ENCODE peak calls at places on chromosomes 1 and 21, in nine cellular contexts. U, H, E, V, K, D, X, W and F are unnamed samples.

GRCh38 chr1:166479052-166479631 is 312.3 kb upstream of the FAM78B start:
- DNase-seq in K (peak), H (no peak), U (peak), X (no peak), W (peak), D (peak), V (peak), E (peak), F (peak)

GRCh38 chr21:44865561-44866280 is 7.8 kb downstream of the PTTG1IP start:
- DNase-seq in W (no peak), K (no peak), X (no peak), H (no peak), U (no peak), E (peak), V (no peak), D (no peak), F (no peak)

GRCh38 chr1:177252877-177253276 is 82.1 kb downstream of the BRINP2 start:
- DNase-seq in X (no peak), E (no peak), U (no peak), V (no peak), W (no peak), K (no peak), H (no peak), D (no peak), F (no peak)

GRCh38 chr21:42847726-42848125 is 31.6 kb downstream of the WDR4 start:
- DNase-seq in X (no peak), H (no peak), W (no peak), V (no peak), E (no peak), D (peak), U (no peak), K (no peak), F (no peak)

GRCh38 chr1:65265296-65266271 is 43.8 kb upstream of the DNAJC6 start:
- DNase-seq in D (peak), K (peak), V (no peak), H (no peak), W (peak), E (peak), U (peak), X (peak), F (peak)

GRCh38 chr1:205593967-205594366 is 37.8 kb downstream of the ELK4 start:
- DNase-seq in H (peak), V (no peak), X (no peak), D (peak), K (peak), W (no peak), E (no peak), U (no peak), F (no peak)

GRCh38 chr1:186845581-186846210 is 16.9 kb downstream of the PLA2G4A start:
- DNase-seq in X (no peak), K (no peak), D (no peak), V (no peak), H (no peak), E (no peak), U (no peak), W (no peak), F (no peak)

GRCh38 chr1:172946814-172947507 is 103.8 kb downstream of the TNFSF18 start:
- DNase-seq in W (no peak), U (no peak), E (no peak), H (no peak), V (no peak), D (no peak), X (no peak), K (no peak), F (no peak)

GRCh38 chr1:119547805-119548204 is 40.8 kb downstream of the HSD3B1 start:
- DNase-seq in X (no peak), U (no peak), E (no peak), K (no peak), H (no peak), W (no peak), D (no peak), V (no peak), F (no peak)

GRCh38 chr1:166184897-166185296 is 18.1 kb upstream of the FAM78B start:
- DNase-seq in X (no peak), K (no peak), W (peak), D (no peak), V (no peak), E (no peak), H (no peak), U (no peak), F (no peak)

GRCh38 chr1:236168716-236169429 is 26.5 kb downstream of the GPR137B start:
- DNase-seq in K (no peak), W (peak), E (peak), U (peak), V (no peak), H (no peak), D (peak), X (no peak), F (no peak)

GRCh38 chr1:100265562-100265930 is 470 bp upstream of the RTCA start:
- DNase-seq in W (no peak), H (no peak), X (no peak), D (no peak), U (no peak), E (peak), K (no peak), V (no peak), F (no peak)

GRCh38 chr1:19342077-19342775 is 30.1 kb downstream of the SLC66A1 start:
- DNase-seq in E (no peak), W (no peak), V (no peak), D (no peak), U (no peak), X (no peak), H (no peak), K (no peak), F (no peak)

GRCh38 chr1:167136191-167136614 is 42.3 kb downstream of the STYXL2 start:
- DNase-seq in E (peak), W (peak), V (no peak), D (no peak), X (no peak), H (no peak), U (no peak), K (no peak), F (no peak)

GRCh38 chr1:186715887-186716809 is 35.9 kb upstream of the PTGS2 start:
- DNase-seq in X (no peak), K (no peak), E (no peak), H (no peak), W (no peak), V (no peak), D (no peak), U (no peak), F (no peak)

GRCh38 chr1:8213676-8214075 is 104.2 kb upstream of the SLC45A1 start:
- DNase-seq in K (no peak), X (no peak), E (no peak), V (no peak), W (no peak), D (no peak), H (no peak), U (no peak), F (no peak)

GRCh38 chr1:35298464-35298863 is 30.0 kb downstream of the ZMYM4 start:
- DNase-seq in W (peak), U (peak), K (peak), V (no peak), X (no peak), H (peak), D (peak), E (peak), F (peak)

GRCh38 chr1:202967684-202968281 is 726 bp upstream of the CYB5R1 start:
- DNase-seq in H (no peak), D (no peak), U (no peak), W (no peak), V (no peak), X (no peak), E (peak), K (no peak), F (no peak)

GRCh38 chr1:67953301-67953700 is 97.1 kb downstream of the DIRAS3 start:
- DNase-seq in H (no peak), U (no peak), X (no peak), D (peak), V (no peak), E (no peak), W (no peak), K (no peak), F (no peak)

GRCh38 chr1:25817840-25818501 is 1.8 kb upstream of the MTFR1L start:
- DNase-seq in W (no peak), V (no peak), E (peak), X (no peak), H (no peak), K (no peak), D (peak), U (no peak), F (peak)

GRCh38 chr1:63943393-63943792 is 169.6 kb downstream of the ROR1 start:
- DNase-seq in E (no peak), H (no peak), W (no peak), K (no peak), D (no peak), X (no peak), U (no peak), V (no peak), F (no peak)

GRCh38 chr1:86939406-86939805 is 25.0 kb downstream of the HS2ST1 start:
- DNase-seq in K (peak), W (no peak), E (no peak), X (no peak), V (no peak), U (no peak), H (no peak), D (no peak), F (no peak)

GRCh38 chr1:220224611-220225124 is 47.6 kb downstream of the RAB3GAP2 start:
- DNase-seq in D (no peak), W (no peak), X (no peak), U (no peak), K (no peak), H (no peak), V (no peak), E (no peak), F (no peak)

GRCh38 chr1:91846007-91846620 is 39.8 kb downstream of the TGFBR3 start:
- DNase-seq in E (peak), V (no peak), W (peak), X (no peak), K (peak), H (no peak), U (no peak), D (peak), F (no peak)

GRCh38 chr1:214850432-214851010 is 232.0 kb upstream of the KCNK2 start:
- DNase-seq in U (no peak), E (no peak), D (no peak), H (no peak), W (no peak), V (no peak), X (no peak), K (no peak), F (no peak)

GRCh38 chr1:220834155-220834870 is 44.9 kb upstream of the HLX start:
- DNase-seq in E (no peak), D (no peak), W (no peak), V (no peak), U (no peak), X (no peak), H (no peak), K (no peak), F (no peak)

GRCh38 chr1:24094554-24094953 is 17.4 kb downstream of the MYOM3 start:
- DNase-seq in W (no peak), U (no peak), V (no peak), X (no peak), H (no peak), K (no peak), E (no peak), D (no peak), F (no peak)

GRCh38 chr1:232886304-232886703 is 64.1 kb upstream of the NTPCR start:
- DNase-seq in V (no peak), X (no peak), U (no peak), H (no peak), D (no peak), K (no peak), W (no peak), E (peak), F (peak)

GRCh38 chr1:96159379-96159778 is 562.2 kb upstream of the PTBP2 start:
- DNase-seq in D (no peak), V (no peak), H (no peak), W (no peak), E (no peak), U (no peak), K (no peak), X (no peak), F (no peak)

GRCh38 chr21:38780879-38781278 is 24.9 kb upstream of the ETS2 start:
- DNase-seq in V (no peak), U (no peak), H (no peak), W (no peak), E (no peak), X (no peak), D (no peak), K (no peak), F (no peak)

GRCh38 chr1:225880636-225881035 is 1.5 kb downstream of the TMEM63A start:
- DNase-seq in D (no peak), U (no peak), W (no peak), E (no peak), K (no peak), X (no peak), H (no peak), V (no peak), F (no peak)

GRCh38 chr1:86852737-86853408 is 61.1 kb downstream of the SELENOF start:
- DNase-seq in D (no peak), W (no peak), K (no peak), E (peak), V (no peak), H (no peak), X (no peak), U (no peak), F (no peak)

GRCh38 chr1:203645996-203646395 is 19.4 kb downstream of the ATP2B4 start:
- DNase-seq in V (no peak), E (no peak), W (no peak), U (no peak), H (no peak), K (no peak), X (no peak), D (no peak), F (no peak)

GRCh38 chr1:47764461-47765046 is 232.6 kb downstream of the TRABD2B start:
- DNase-seq in U (no peak), E (no peak), X (no peak), D (no peak), K (no peak), H (no peak), V (no peak), W (no peak), F (no peak)

GRCh38 chr1:21874328-21874727 is 62.3 kb downstream of the LDLRAD2 start:
- DNase-seq in X (no peak), H (no peak), W (no peak), E (no peak), D (no peak), U (no peak), K (no peak), V (no peak), F (no peak)

GRCh38 chr1:194159941-194160340 is 973.5 kb upstream of the B3GALT2 start:
- DNase-seq in V (no peak), X (no peak), K (no peak), U (no peak), E (no peak), D (no peak), H (no peak), W (no peak), F (no peak)